ENCODE peak calls at places on chromosomes 6 and 20, in six cellular contexts. N, P, M, X, R and G are unnamed samples.

GRCh38 chr20:564195-564594 is 20.6 kb upstream of the CSNK2A1 start:
- DNase-seq in M (no peak), N (no peak), R (no peak), X (no peak), P (no peak), G (no peak)

GRCh38 chr6:15956205-15957106 is 172.4 kb upstream of the MYLIP start:
- DNase-seq in P (peak; percentile 55), N (no peak), M (no peak), R (no peak), X (peak; percentile 48), G (no peak)

GRCh38 chr6:11161031-11161966 is 49.8 kb upstream of the ERVFRD-1 start:
- DNase-seq in N (no peak), P (no peak), M (no peak), R (no peak), X (no peak), G (peak; percentile 49)

GRCh38 chr20:47358672-47359532 is 2.4 kb upstream of the ZMYND8 start:
- DNase-seq in M (no peak), X (peak; percentile 97), P (peak; percentile 90), N (no peak), R (peak; percentile 68), G (peak; percentile 75)

GRCh38 chr6:81589465-81590313 is 162.8 kb downstream of the TENT5A start:
- DNase-seq in M (no peak), X (no peak), P (no peak), N (no peak), R (no peak), G (no peak)

GRCh38 chr20:36268501-36269342 is 32.4 kb downstream of the AAR2 start:
- DNase-seq in X (no peak), R (no peak), P (no peak), N (no peak), M (no peak), G (no peak)

GRCh38 chr6:169577236-169577635 is 124.6 kb downstream of the WDR27 start:
- DNase-seq in M (no peak), P (no peak), N (no peak), X (no peak), R (no peak), G (no peak)

GRCh38 chr6:4012826-4013225 is 66.1 kb downstream of the FAM217A start:
- DNase-seq in R (no peak), P (no peak), X (no peak), N (no peak), M (no peak), G (no peak)

GRCh38 chr6:101403566-101403965 is 10.1 kb downstream of the GRIK2 start:
- DNase-seq in R (no peak), M (no peak), N (no peak), X (no peak), P (no peak), G (no peak)

GRCh38 chr6:141989706-141989959 is 143.1 kb upstream of the GJE1 start:
- DNase-seq in P (no peak), R (no peak), N (no peak), X (no peak), M (no peak), G (no peak)

GRCh38 chr6:39209908-39210307 is 19.4 kb downstream of the KCNK5 start:
- DNase-seq in R (no peak), X (no peak), M (no peak), P (no peak), N (no peak), G (no peak)

GRCh38 chr6:35943390-35943789 is 22.5 kb upstream of the SRPK1 start:
- DNase-seq in N (no peak), X (no peak), R (no peak), M (no peak), P (no peak), G (no peak)

GRCh38 chr20:58893355-58894151 is 41.0 kb downstream of the GNAS start:
- DNase-seq in X (no peak), P (no peak), N (no peak), R (no peak), M (no peak), G (no peak)

GRCh38 chr6:40371621-40372020 is 215.5 kb downstream of the LRFN2 start:
- DNase-seq in P (no peak), R (no peak), M (no peak), N (no peak), X (no peak), G (no peak)

GRCh38 chr6:33962186-33962585 is 158.4 kb upstream of the MLN start:
- DNase-seq in R (no peak), N (no peak), M (no peak), X (peak; percentile 5), P (no peak), G (peak; percentile 85)

GRCh38 chr20:44074252-44075151 is 112.5 kb downstream of the JPH2 start:
- DNase-seq in N (no peak), M (no peak), R (no peak), P (no peak), X (peak; percentile 32), G (peak; percentile 41)

GRCh38 chr20:31720486-31721407 is 1.9 kb downstream of the BCL2L1 start:
- DNase-seq in X (no peak), P (no peak), R (no peak), N (no peak), M (peak; percentile 27), G (no peak)

GRCh38 chr20:19976595-19977372 is 40.4 kb upstream of the NAA20 start:
- DNase-seq in P (peak; percentile 46), X (peak; percentile 81), R (no peak), N (no peak), M (no peak), G (peak; percentile 88)

GRCh38 chr6:73739097-73739496 is 43.1 kb downstream of the CD109 start:
- DNase-seq in X (peak; percentile 84), M (peak; percentile 12), R (no peak), N (peak; percentile 13), P (no peak), G (peak; percentile 49)

GRCh38 chr6:158972241-158973233 is 27.5 kb downstream of the RSPH3 start:
- DNase-seq in P (no peak), R (no peak), N (peak; percentile 49), M (peak; percentile 9), X (peak; percentile 77), G (peak; percentile 59)

GRCh38 chr20:37316116-37316774 is 26.8 kb downstream of the MANBAL start:
- DNase-seq in X (no peak), M (peak; percentile 10), P (no peak), R (no peak), N (no peak), G (no peak)

GRCh38 chr6:163457637-163458561 is 43.4 kb downstream of the QKI start:
- DNase-seq in R (no peak), N (no peak), P (peak; percentile 43), X (peak; percentile 89), M (no peak), G (peak; percentile 89)

GRCh38 chr6:22651731-22652130 is 82.4 kb downstream of the HDGFL1 start:
- DNase-seq in M (no peak), R (no peak), P (no peak), N (no peak), X (no peak), G (no peak)